ENCODE peak calls at places on chromosomes 3 and 15, in eight cellular contexts. X, H, Z, Q, G, V, O and K are unnamed samples.

GRCh38 chr3:4963669-4964589 is 15.3 kb upstream of the BHLHE40 start:
- DNase-seq in V (no peak), G (no peak), O (no peak), H (no peak), Q (no peak), X (no peak), Z (no peak), K (no peak)

GRCh38 chr3:125212096-125212508 is 446 bp downstream of the SLC12A8 start:
- DNase-seq in X (no peak), Z (no peak), Q (no peak), O (no peak), V (no peak), G (no peak), H (no peak), K (no peak)

GRCh38 chr3:110069641-110070538 is 732.5 kb upstream of the DPPA4 start:
- DNase-seq in V (no peak), H (no peak), O (peak; percentile 86), Z (no peak), X (no peak), Q (no peak), G (no peak), K (no peak)

GRCh38 chr3:195263925-195264575 is 6.9 kb downstream of the XXYLT1 start:
- DNase-seq in G (no peak), H (no peak), X (no peak), V (no peak), Q (no peak), O (no peak), Z (no peak), K (no peak)

GRCh38 chr15:81885135-81885534 is 160.7 kb downstream of the MEX3B start:
- DNase-seq in Z (no peak), H (no peak), Q (no peak), G (no peak), O (no peak), V (no peak), X (no peak), K (no peak)

GRCh38 chr3:63862804-63863149 is 828 bp downstream of the THOC7 start:
- DNase-seq in Z (no peak), X (no peak), H (no peak), Q (no peak), V (no peak), G (no peak), O (no peak), K (no peak)

GRCh38 chr3:169811606-169812123 is 1.0 kb upstream of the LRRIQ4 start:
- DNase-seq in H (no peak), Z (peak; percentile 59), O (peak; percentile 76), G (no peak), X (peak; percentile 39), Q (no peak), V (no peak), K (peak; percentile 23)

GRCh38 chr3:46995901-46996562 is 16.6 kb downstream of the NBEAL2 start:
- DNase-seq in X (no peak), G (no peak), Z (no peak), Q (no peak), V (no peak), H (no peak), O (no peak), K (no peak)

GRCh38 chr15:100766225-100767001 is 113.2 kb upstream of the ALDH1A3 start:
- DNase-seq in V (no peak), Q (no peak), O (no peak), H (no peak), Z (no peak), G (no peak), X (no peak), K (no peak)